ENCODE peak calls at places on chromosome 11, in ten cellular contexts. F, M, W, T, S, R, A, K, E and Z are unnamed samples. For H3K9me3, the result is how much of the 10 kb centered on the place peaks cover.

GRCh38 chr11:86625544-86625943 is 46.9 kb downstream of the ME3 start:
- DNase-seq in E (no peak), S (no peak), A (no peak), R (no peak), W (no peak), M (no peak), T (no peak), F (no peak), K (no peak), Z (no peak)

GRCh38 chr11:125062931-125063428 is at the start of gene SLC37A2:
- DNase-seq in K (peak), W (peak), T (peak), R (peak), F (peak), M (peak), S (peak), A (peak), E (peak), Z (peak)

GRCh38 chr11:19646921-19647320 is 65.7 kb upstream of the NAV2 start:
- DNase-seq in A (peak), T (no peak), F (no peak), M (no peak), R (no peak), W (peak), S (no peak), E (no peak), K (no peak), Z (peak)

GRCh38 chr11:8501838-8502237 is 92.2 kb downstream of the STK33 start:
- DNase-seq in S (no peak), T (no peak), F (no peak), A (no peak), R (no peak), M (no peak), W (no peak), K (no peak), E (no peak), Z (no peak)

GRCh38 chr11:121520243-121521144 is 67.7 kb upstream of the SORL1-AS1 start:
- DNase-seq in W (peak), M (no peak), K (no peak), A (no peak), E (no peak), S (no peak), F (no peak), T (no peak), R (no peak), Z (no peak)

GRCh38 chr11:61154528-61154927 is 6.7 kb downstream of the VPS37C start:
- DNase-seq in K (no peak), F (no peak), R (no peak), M (no peak), A (no peak), T (no peak), E (no peak), S (no peak), W (no peak), Z (no peak)

GRCh38 chr11:67698247-67698646 is 23.8 kb upstream of the ALDH3B2 start:
- DNase-seq in A (no peak), K (no peak), R (no peak), M (no peak), E (peak), W (no peak), T (no peak), S (no peak), F (no peak), Z (no peak)

GRCh38 chr11:119624102-119624615 is 104.8 kb downstream of the NECTIN1 start:
- DNase-seq in R (no peak), F (no peak), K (no peak), E (peak), A (no peak), T (no peak), S (no peak), W (no peak), M (no peak), Z (no peak)

GRCh38 chr11:6635082-6635932 is 16.1 kb upstream of the TPP1 start:
- DNase-seq in K (peak), T (no peak), R (no peak), S (no peak), W (no peak), F (peak), M (no peak), A (peak), E (no peak), Z (no peak)

GRCh38 chr11:63843042-63843441 is 4.1 kb downstream of the MARK2 start:
- DNase-seq in W (no peak), R (no peak), K (no peak), T (no peak), S (no peak), M (peak), A (no peak), E (no peak), F (no peak), Z (no peak)

GRCh38 chr11:73143126-73143838 is 1.2 kb upstream of the FCHSD2 start:
- DNase-seq in M (no peak), K (no peak), R (no peak), S (no peak), F (no peak), E (no peak), A (peak), W (no peak), T (no peak), Z (no peak)

GRCh38 chr11:58059011-58059358 is 28.2 kb downstream of the OR6Q1 start:
- DNase-seq in E (no peak), M (no peak), W (no peak), A (no peak), F (no peak), S (no peak), R (no peak), K (no peak), T (no peak), Z (peak)

GRCh38 chr11:130782361-130783221 is 133.7 kb downstream of the SNX19 start:
- DNase-seq in R (no peak), M (no peak), W (peak), S (no peak), A (no peak), K (no peak), E (peak), T (no peak), F (no peak), Z (no peak)

GRCh38 chr11:119018074-119018938 is at the start of the genes RPS25 and TRAPPC4:
- DNase-seq in A (peak), S (peak), T (peak), M (peak), K (peak), E (peak), W (peak), R (peak), F (peak), Z (peak)

GRCh38 chr11:44333271-44334218 is 23.6 kb upstream of the ALX4 start:
- DNase-seq in T (no peak), A (no peak), W (no peak), E (no peak), R (no peak), S (no peak), F (no peak), K (no peak), M (no peak), Z (no peak)

GRCh38 chr11:131749100-131749499 is 378.7 kb downstream of the NTM start:
- DNase-seq in K (no peak), T (no peak), F (no peak), M (no peak), E (peak), S (no peak), A (no peak), R (no peak), W (no peak), Z (no peak)

GRCh38 chr11:112345166-112345565 is 84.5 kb upstream of the PLET1 start:
- DNase-seq in T (no peak), K (no peak), A (peak), E (no peak), R (no peak), F (no peak), S (no peak), M (no peak), W (no peak), Z (no peak)
- H3K4me3 ChIP-seq in T (no peak), K (no peak), A (no peak), E (no peak), R (no peak), F (no peak), S (no peak), M (no peak), W (no peak), Z (no peak)

DNA sequence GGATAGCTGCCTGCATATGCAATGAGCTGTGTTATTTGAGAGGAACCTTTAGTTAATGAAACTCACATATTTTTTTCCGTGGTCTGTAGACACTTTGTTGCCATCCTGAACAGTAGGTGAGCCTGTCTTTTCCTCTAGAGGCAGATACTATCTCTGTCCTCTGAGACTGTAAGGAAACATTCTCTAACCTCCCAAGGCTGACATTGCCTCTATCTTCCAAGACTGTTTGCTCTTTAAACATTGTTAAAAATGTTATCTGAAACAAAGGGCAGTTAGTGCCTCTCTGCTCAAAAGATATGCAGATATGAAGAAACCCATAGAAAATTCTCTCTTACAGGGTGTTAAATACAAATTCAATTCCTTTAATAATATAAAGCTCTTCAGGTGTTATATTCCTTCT is 963.8 kb upstream of the CNTN5 start:
- DNase-seq in E (no peak), R (no peak), A (no peak), S (no peak), M (no peak), W (no peak), F (no peak), K (no peak), T (no peak), Z (no peak)
- H3K9me3 ChIP-seq in E (under half), R (under half), A (under half), S (under half), M (under half), W (under half), F (under half), K (under half), T (under half), Z (under half)

GRCh38 chr11:68854273-68854958 is 12.7 kb upstream of the CPT1A start:
- DNase-seq in M (no peak), A (no peak), R (no peak), W (no peak), F (no peak), T (no peak), K (no peak), S (no peak), E (no peak), Z (no peak)
- H3K4me3 ChIP-seq in M (no peak), A (peak), R (peak), W (peak), F (peak), T (no peak), K (peak), S (no peak), E (peak), Z (peak)

DNA sequence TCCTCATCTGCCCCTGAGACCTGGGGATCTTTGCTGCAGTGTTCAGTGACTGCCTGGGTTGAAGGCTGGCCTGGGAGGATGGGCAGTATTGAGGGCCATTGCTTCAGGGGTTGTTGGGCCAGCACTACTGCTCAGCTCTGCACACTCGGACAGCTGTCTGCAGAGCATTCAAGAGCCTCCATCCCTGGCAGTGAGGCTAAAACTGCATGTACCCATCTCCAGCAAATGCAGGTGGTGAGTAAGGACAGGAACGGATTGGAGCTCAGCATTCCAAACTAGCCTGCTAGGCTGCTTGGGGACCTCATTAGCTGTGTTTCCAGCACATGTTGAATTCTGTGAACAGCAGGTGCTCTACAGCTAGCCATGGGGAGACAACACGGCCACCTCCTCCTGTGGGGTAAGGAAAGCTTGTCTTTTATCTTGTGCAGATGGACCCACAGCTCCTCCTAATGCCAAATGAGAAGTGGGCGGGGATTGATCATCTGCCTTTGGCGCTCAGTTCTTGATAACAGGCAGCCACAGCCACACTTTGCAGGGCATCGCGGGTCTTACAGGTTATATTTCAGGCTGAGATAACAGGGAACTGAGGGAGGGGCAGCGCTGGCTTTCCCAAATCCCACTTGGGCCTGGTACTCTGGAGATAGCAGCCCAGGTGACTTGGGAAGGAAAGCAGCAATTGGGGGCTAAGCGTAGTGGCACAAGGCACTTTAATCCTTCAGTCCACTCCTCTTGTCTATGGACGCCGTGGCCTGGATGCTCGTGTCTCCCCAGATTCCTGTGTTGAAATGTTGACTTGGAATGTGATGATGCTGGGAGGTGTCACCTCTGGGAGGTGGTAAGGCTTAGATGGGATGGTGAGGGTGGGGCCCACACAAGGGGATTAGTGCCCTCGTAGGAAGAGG is 254.5 kb upstream of the B3GAT1 start:
- DNase-seq in A (no peak), M (no peak), S (no peak), W (no peak), R (no peak), F (no peak), T (no peak), E (no peak), K (no peak), Z (no peak)
- H3K9me3 ChIP-seq in A (under half), M (under half), S (under half), W (under half), R (under half), F (under half), T (under half), E (under half), K (under half), Z (under half)